ENCODE peak calls at places on chromosomes 11 and 22, in four cellular contexts. R, W, X and E are unnamed samples.

GRCh38 chr11:64786308-64786707 is 8.0 kb upstream of the SF1 start:
- DNase-seq in R (no peak), W (no peak), X (no peak), E (peak)

GRCh38 chr11:122424636-122425035 is 230.9 kb upstream of the UBASH3B start:
- DNase-seq in R (no peak), W (no peak), X (no peak), E (no peak)

GRCh38 chr11:74671520-74672196 is 59.6 kb downstream of the CHRDL2 start:
- DNase-seq in R (no peak), W (no peak), X (peak), E (no peak)

GRCh38 chr11:74932797-74933196 is 16.1 kb downstream of the XRRA1 start:
- DNase-seq in R (no peak), W (no peak), X (no peak), E (no peak)

GRCh38 chr11:61021661-61022212 is 50.3 kb downstream of the CD6 start:
- DNase-seq in R (no peak), W (peak), X (no peak), E (peak)

GRCh38 chr11:114121744-114122504 is 62.4 kb downstream of the ZBTB16 start:
- DNase-seq in R (no peak), W (no peak), X (no peak), E (no peak)

GRCh38 chr22:47994899-47995573 is 1232.6 kb downstream of the TBC1D22A start:
- DNase-seq in R (no peak), W (no peak), X (no peak), E (no peak)

GRCh38 chr11:45913514-45913913 is 4.2 kb downstream of the PEX16 start:
- DNase-seq in R (no peak), W (no peak), X (no peak), E (no peak)

GRCh38 chr11:59247535-59248227 is 35.0 kb upstream of the MPEG1 start:
- DNase-seq in R (no peak), W (no peak), X (no peak), E (no peak)

GRCh38 chr11:108538022-108538424 is 39.8 kb upstream of the POGLUT3 start:
- DNase-seq in R (no peak), W (peak), X (no peak), E (no peak)

GRCh38 chr11:128323381-128323780 is 264.0 kb downstream of the ETS1 start:
- DNase-seq in R (no peak), W (no peak), X (peak), E (no peak)

GRCh38 chr22:30636226-30637077 is 871 bp downstream of the SLC35E4 start:
- DNase-seq in R (no peak), W (peak), X (no peak), E (peak)

GRCh38 chr22:26476705-26477340 is 6.8 kb downstream of the HPS4 start:
- DNase-seq in R (no peak), W (no peak), X (no peak), E (no peak)

GRCh38 chr11:6812391-6813005 is 13.0 kb upstream of the OR6A2 start:
- DNase-seq in R (peak), W (no peak), X (no peak), E (no peak)

GRCh38 chr11:57566035-57566504 is 1.4 kb downstream of the UBE2L6 start:
- DNase-seq in R (no peak), W (peak), X (no peak), E (no peak)

GRCh38 chr11:75856912-75857311 is 41.9 kb downstream of the UVRAG start:
- DNase-seq in R (no peak), W (no peak), X (no peak), E (no peak)

GRCh38 chr11:64357904-64358535 is 942 bp upstream of the RPS6KA4 start:
- DNase-seq in R (no peak), W (peak), X (no peak), E (no peak)

GRCh38 chr11:110295487-110296225 is 758 bp downstream of the RDX start:
- DNase-seq in R (no peak), W (peak), X (no peak), E (peak)

GRCh38 chr11:105673089-105673488 is 63.2 kb downstream of the GRIA4 start:
- DNase-seq in R (no peak), W (no peak), X (no peak), E (no peak)

GRCh38 chr11:78192911-78193341 is 4.2 kb downstream of the USP35 start:
- DNase-seq in R (no peak), W (no peak), X (no peak), E (peak)

GRCh38 chr11:75259711-75260110 is 19.1 kb downstream of the TPBGL start:
- DNase-seq in R (no peak), W (no peak), X (no peak), E (peak)

GRCh38 chr11:22521226-22521625 is 104.4 kb downstream of the FANCF start:
- DNase-seq in R (peak), W (no peak), X (no peak), E (no peak)

GRCh38 chr11:110081462-110082233 is 11.5 kb upstream of the ZC3H12C start:
- DNase-seq in R (no peak), W (no peak), X (no peak), E (no peak)

GRCh38 chr22:39349506-39349966 is 255 bp upstream of the SYNGR1 start:
- DNase-seq in R (no peak), W (peak), X (no peak), E (peak)

GRCh38 chr22:48403521-48403921 is 1424.2 kb downstream of the BRD1 start:
- DNase-seq in R (no peak), W (peak), X (peak), E (no peak)

GRCh38 chr11:23674866-23675265 is 814.6 kb upstream of the CCDC179 start:
- DNase-seq in R (no peak), W (no peak), X (no peak), E (no peak)

GRCh38 chr11:131686836-131687235 is 316.4 kb downstream of the NTM start:
- DNase-seq in R (no peak), W (no peak), X (no peak), E (no peak)

GRCh38 chr11:33701302-33701701 is 676 bp upstream of the C11orf91 start:
- DNase-seq in R (no peak), W (no peak), X (no peak), E (no peak)

GRCh38 chr22:37173709-37174108 is 14.3 kb downstream of the C1QTNF6 start:
- DNase-seq in R (no peak), W (no peak), X (no peak), E (peak)

GRCh38 chr11:1541474-1542204 is 30.4 kb downstream of the DUSP8 start:
- DNase-seq in R (no peak), W (no peak), X (no peak), E (no peak)

GRCh38 chr22:19331975-19332374 is 40.5 kb upstream of the CLTCL1 start:
- DNase-seq in R (no peak), W (no peak), X (no peak), E (no peak)

GRCh38 chr22:19329454-19329853 is 37.9 kb upstream of the CLTCL1 start:
- DNase-seq in R (no peak), W (no peak), X (no peak), E (no peak)

GRCh38 chr22:19331474-19331873 is 40.0 kb upstream of the CLTCL1 start:
- DNase-seq in R (no peak), W (no peak), X (no peak), E (no peak)

GRCh38 chr22:19336133-19337075 is 44.9 kb upstream of the CLTCL1 start:
- DNase-seq in R (no peak), W (no peak), X (no peak), E (no peak)

GRCh38 chr22:19330865-19331418 is 39.4 kb upstream of the CLTCL1 start:
- DNase-seq in R (no peak), W (no peak), X (no peak), E (no peak)
- TF ChIP-seq POLR2AphosphoS5 in R (no peak), W (no peak), X (no peak), E (no peak)

GRCh38 chr11:44453871-44454270 is 111.6 kb upstream of the CD82 start:
- DNase-seq in R (no peak), W (no peak), X (no peak), E (no peak)

GRCh38 chr11:44457862-44458261 is 107.6 kb upstream of the CD82 start:
- DNase-seq in R (no peak), W (no peak), X (no peak), E (no peak)

GRCh38 chr11:44453213-44453612 is 112.2 kb upstream of the CD82 start:
- DNase-seq in R (no peak), W (no peak), X (no peak), E (no peak)

GRCh38 chr11:44454686-44455085 is 110.8 kb upstream of the CD82 start:
- DNase-seq in R (no peak), W (no peak), X (no peak), E (no peak)

DNA sequence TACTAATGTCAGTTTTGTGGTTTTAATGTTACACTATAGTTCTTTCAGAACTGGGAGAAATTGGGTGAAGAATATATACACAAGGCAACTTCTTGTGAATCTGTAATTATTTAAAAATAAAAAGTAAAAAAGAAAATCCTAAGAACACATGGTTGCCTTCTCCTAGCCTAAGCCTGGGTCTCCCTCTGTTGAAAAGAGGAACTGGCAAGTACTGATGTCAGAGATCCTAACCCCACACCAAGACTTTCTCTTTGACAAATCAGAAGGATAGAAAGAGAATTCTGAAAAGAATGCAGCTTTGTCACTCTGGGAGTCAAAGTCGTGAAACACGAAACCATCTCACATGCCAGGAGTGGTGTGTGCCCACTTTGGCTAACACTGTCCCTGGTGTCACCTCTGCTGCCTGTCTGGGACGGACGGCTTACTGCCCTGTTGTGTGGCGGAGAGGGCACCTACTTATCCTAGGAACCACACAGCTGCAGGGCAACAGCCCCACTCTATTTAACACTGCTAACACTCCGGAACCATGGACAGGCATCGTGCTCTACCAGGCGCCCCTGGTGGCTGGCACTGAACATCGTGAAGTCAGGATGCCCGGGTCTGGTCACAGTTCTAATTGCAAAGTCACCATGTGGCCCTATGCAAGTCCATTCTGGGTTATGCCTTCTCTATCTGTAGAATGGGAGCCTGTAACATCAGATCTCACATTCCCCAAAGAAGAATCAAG is 108.8 kb upstream of the CD82 start:
- DNase-seq in R (peak), W (no peak), X (no peak), E (no peak)
- TF ChIP-seq CTCF in R (peak), W (no peak), X (no peak), E (no peak)

GRCh38 chr11:85752201-85752889 is 58.6 kb downstream of the SYTL2 start:
- DNase-seq in R (no peak), W (no peak), X (no peak), E (no peak)
- H3K27ac ChIP-seq in R (no peak), W (no peak), X (no peak), E (peak)

GRCh38 chr11:69220581-69221051 is 64.9 kb downstream of the SMIM38 start:
- DNase-seq in R (no peak), W (peak), X (no peak), E (peak)
- TF ChIP-seq POLR2AphosphoS5 in R (no peak), W (no peak), X (no peak), E (no peak)

GRCh38 chr22:29627196-29627535 is 23.7 kb downstream of the NF2 start:
- DNase-seq in R (no peak), W (no peak), X (no peak), E (no peak)

GRCh38 chr22:29623553-29624169 is 20.2 kb downstream of the NF2 start:
- DNase-seq in R (no peak), W (no peak), X (no peak), E (no peak)

GRCh38 chr22:29626497-29627195 is 23.2 kb downstream of the NF2 start:
- DNase-seq in R (no peak), W (no peak), X (no peak), E (no peak)

GRCh38 chr22:29623059-29623458 is 19.6 kb downstream of the NF2 start:
- DNase-seq in R (no peak), W (no peak), X (no peak), E (no peak)

GRCh38 chr22:29625090-29625825 is 21.8 kb downstream of the NF2 start:
- DNase-seq in R (no peak), W (peak), X (no peak), E (no peak)
- TF ChIP-seq CTCF in R (peak), W (peak), X (peak), E (peak)